ENCODE peak calls at places on chromosomes 4 and X, in six cellular contexts. One of them, this sample, is unnamed.

GRCh38 chrX:49155243-49155899 is 7.2 kb upstream of the MAGIX start:
- DNase-seq in ovary: no peak
- DNase-seq in choroid plexus epithelial cell: peak; percentile 84
- DNase-seq in HepG2: no peak
- DNase-seq in NCI-H2029: no peak
- DNase-seq in NCI-H1092: no peak
- DNase-seq in this sample: peak; percentile 38

GRCh38 chr4:10183462-10183861 is 66.9 kb upstream of the WDR1 start:
- DNase-seq in ovary: no peak
- DNase-seq in choroid plexus epithelial cell: no peak
- DNase-seq in HepG2: no peak
- DNase-seq in NCI-H2029: no peak
- DNase-seq in NCI-H1092: no peak
- DNase-seq in this sample: no peak

GRCh38 chrX:17854069-17854468 is 7.0 kb downstream of the RAI2 start:
- DNase-seq in ovary: no peak
- DNase-seq in choroid plexus epithelial cell: no peak
- DNase-seq in HepG2: no peak
- DNase-seq in NCI-H2029: no peak
- DNase-seq in NCI-H1092: no peak
- DNase-seq in this sample: no peak

GRCh38 chrX:143781103-143781502 is 60.6 kb upstream of the SPANXN2 start:
- DNase-seq in ovary: no peak
- DNase-seq in choroid plexus epithelial cell: peak; percentile 1
- DNase-seq in HepG2: no peak
- DNase-seq in NCI-H2029: no peak
- DNase-seq in NCI-H1092: no peak
- DNase-seq in this sample: no peak

GRCh38 chrX:45208121-45208856 is 7.6 kb upstream of the DIPK2B start:
- DNase-seq in ovary: no peak
- DNase-seq in choroid plexus epithelial cell: peak; percentile 1
- DNase-seq in HepG2: no peak
- DNase-seq in NCI-H2029: no peak
- DNase-seq in NCI-H1092: no peak
- DNase-seq in this sample: no peak

GRCh38 chrX:48802813-48803261 is 970 bp downstream of the HDAC6 start:
- DNase-seq in ovary: no peak
- DNase-seq in choroid plexus epithelial cell: peak; percentile 1
- DNase-seq in HepG2: no peak
- DNase-seq in NCI-H2029: no peak
- DNase-seq in NCI-H1092: no peak
- DNase-seq in this sample: no peak

GRCh38 chrX:153539171-153539978 is 21.9 kb downstream of the ATP2B3 start:
- DNase-seq in ovary: peak; percentile 65
- DNase-seq in choroid plexus epithelial cell: peak; percentile 70
- DNase-seq in HepG2: peak; percentile 23
- DNase-seq in NCI-H2029: no peak
- DNase-seq in NCI-H1092: peak; percentile 40
- DNase-seq in this sample: peak; percentile 67

GRCh38 chr4:60432911-60433310 is 767.2 kb upstream of the ADGRL3 start:
- DNase-seq in ovary: no peak
- DNase-seq in choroid plexus epithelial cell: no peak
- DNase-seq in HepG2: no peak
- DNase-seq in NCI-H2029: no peak
- DNase-seq in NCI-H1092: no peak
- DNase-seq in this sample: no peak

GRCh38 chr4:14532436-14532835 is 469.8 kb upstream of the CPEB2 start:
- DNase-seq in ovary: no peak
- DNase-seq in choroid plexus epithelial cell: no peak
- DNase-seq in HepG2: no peak
- DNase-seq in NCI-H2029: peak; percentile 64
- DNase-seq in NCI-H1092: peak; percentile 50
- DNase-seq in this sample: no peak

GRCh38 chrX:85865324-85865723 is 182.0 kb downstream of the CHM start:
- DNase-seq in ovary: no peak
- DNase-seq in choroid plexus epithelial cell: no peak
- DNase-seq in HepG2: no peak
- DNase-seq in NCI-H2029: no peak
- DNase-seq in NCI-H1092: no peak
- DNase-seq in this sample: no peak

GRCh38 chr4:22987861-22988260 is 295.1 kb downstream of the GBA3 start:
- DNase-seq in ovary: no peak
- DNase-seq in choroid plexus epithelial cell: no peak
- DNase-seq in HepG2: no peak
- DNase-seq in NCI-H2029: no peak
- DNase-seq in NCI-H1092: no peak
- DNase-seq in this sample: no peak

GRCh38 chrX:100410901-100411801 is 1.1 kb upstream of the PCDH19 start:
- DNase-seq in ovary: peak; percentile 20
- DNase-seq in choroid plexus epithelial cell: no peak
- DNase-seq in HepG2: no peak
- DNase-seq in NCI-H2029: no peak
- DNase-seq in NCI-H1092: no peak
- DNase-seq in this sample: no peak

GRCh38 chr4:110485452-110485851 is 9.5 kb downstream of the ENPEP start:
- DNase-seq in ovary: no peak
- DNase-seq in choroid plexus epithelial cell: no peak
- DNase-seq in HepG2: no peak
- DNase-seq in NCI-H2029: no peak
- DNase-seq in NCI-H1092: no peak
- DNase-seq in this sample: no peak

GRCh38 chrX:153317306-153317705 is 4.3 kb downstream of the PNMA6F start:
- DNase-seq in ovary: no peak
- DNase-seq in choroid plexus epithelial cell: no peak
- DNase-seq in HepG2: no peak
- DNase-seq in NCI-H2029: no peak
- DNase-seq in NCI-H1092: no peak
- DNase-seq in this sample: no peak

GRCh38 chr4:95165926-95166524 is 382.7 kb downstream of the UNC5C start:
- DNase-seq in ovary: no peak
- DNase-seq in choroid plexus epithelial cell: peak; percentile 86
- DNase-seq in HepG2: peak; percentile 54
- DNase-seq in NCI-H2029: peak; percentile 63
- DNase-seq in NCI-H1092: peak; percentile 39
- DNase-seq in this sample: peak; percentile 49

GRCh38 chr4:124432500-124432899 is 280.0 kb downstream of the ANKRD50 start:
- DNase-seq in ovary: no peak
- DNase-seq in choroid plexus epithelial cell: peak; percentile 70
- DNase-seq in HepG2: no peak
- DNase-seq in NCI-H2029: no peak
- DNase-seq in NCI-H1092: no peak
- DNase-seq in this sample: no peak

GRCh38 chr4:155973639-155974475 is 20.2 kb upstream of the CTSO start:
- DNase-seq in ovary: no peak
- DNase-seq in choroid plexus epithelial cell: peak; percentile 39
- DNase-seq in HepG2: no peak
- DNase-seq in NCI-H2029: no peak
- DNase-seq in NCI-H1092: no peak
- DNase-seq in this sample: no peak

GRCh38 chr4:155946486-155946885 is 7.2 kb downstream of the CTSO start:
- DNase-seq in ovary: no peak
- DNase-seq in choroid plexus epithelial cell: peak; percentile 59
- DNase-seq in HepG2: no peak
- DNase-seq in NCI-H2029: peak; percentile 23
- DNase-seq in NCI-H1092: no peak
- DNase-seq in this sample: no peak

GRCh38 chrX:12790878-12791252 is 347 bp upstream of the PRPS2 start:
- DNase-seq in ovary: no peak
- DNase-seq in choroid plexus epithelial cell: no peak
- DNase-seq in HepG2: no peak
- DNase-seq in NCI-H2029: no peak
- DNase-seq in NCI-H1092: no peak
- DNase-seq in this sample: no peak

GRCh38 chrX:74118503-74118902 is 185.5 kb upstream of the ZCCHC13 start:
- DNase-seq in ovary: no peak
- DNase-seq in choroid plexus epithelial cell: no peak
- DNase-seq in HepG2: no peak
- DNase-seq in NCI-H2029: no peak
- DNase-seq in NCI-H1092: no peak
- DNase-seq in this sample: no peak

GRCh38 chr4:151166662-151167061 is 67.2 kb downstream of the RPS3A start:
- DNase-seq in ovary: no peak
- DNase-seq in choroid plexus epithelial cell: no peak
- DNase-seq in HepG2: no peak
- DNase-seq in NCI-H2029: no peak
- DNase-seq in NCI-H1092: peak; percentile 42
- DNase-seq in this sample: no peak

GRCh38 chr4:6109842-6110560 is 90.3 kb downstream of the JAKMIP1 start:
- DNase-seq in ovary: no peak
- DNase-seq in choroid plexus epithelial cell: no peak
- DNase-seq in HepG2: peak; percentile 7
- DNase-seq in NCI-H2029: peak; percentile 73
- DNase-seq in NCI-H1092: no peak
- DNase-seq in this sample: peak; percentile 6

GRCh38 chr4:189267312-189267965 is 673.2 kb upstream of the FRG1 start:
- DNase-seq in ovary: no peak
- DNase-seq in choroid plexus epithelial cell: no peak
- DNase-seq in HepG2: no peak
- DNase-seq in NCI-H2029: no peak
- DNase-seq in NCI-H1092: no peak
- DNase-seq in this sample: no peak